ENCODE peak calls at places on chromosomes 1 and 21, in eight cellular contexts. J is heart left ventricle, K is cardiac septum, M is NAMALWA, A is NCI-H510A, D is activated T-cell treated with anti-CD3 and anti-CD28 coated beads for 4 hours, U is hypothalamus, G is MV-4-11. L is an unnamed sample.

GRCh38 chr1:111441573-111442192 is 7.4 kb downstream of the WDR77 start:
- DNase-seq in A (no peak), J (no peak), M (peak; percentile 75), K (no peak), D (peak; percentile 59), G (no peak), U (no peak), L (peak; percentile 43)

GRCh38 chr1:73593379-73593778 is 604.6 kb downstream of the LRRIQ3 start:
- DNase-seq in A (peak; percentile 11), M (peak; percentile 68), U (no peak), D (no peak), G (peak; percentile 84), K (no peak), J (no peak), L (peak; percentile 72)

GRCh38 chr1:231487019-231487418 is 41.5 kb upstream of the TSNAX start:
- DNase-seq in M (no peak), G (peak; percentile 25), D (no peak), U (no peak), J (no peak), K (no peak), A (no peak), L (no peak)

GRCh38 chr21:45158491-45159423 is 84.4 kb downstream of the ADARB1 start:
- DNase-seq in J (no peak), U (no peak), K (peak; percentile 19), M (peak; percentile 15), A (no peak), G (peak; percentile 46), D (no peak), L (no peak)

GRCh38 chr1:86696522-86696921 is 7.9 kb upstream of the SH3GLB1 start:
- DNase-seq in D (no peak), A (no peak), J (no peak), M (no peak), K (no peak), U (no peak), G (no peak), L (no peak)

GRCh38 chr21:43811262-43812105 is 22.1 kb downstream of the RRP1 start:
- DNase-seq in D (no peak), U (no peak), M (no peak), G (no peak), A (peak; percentile 35), K (no peak), J (no peak), L (no peak)

GRCh38 chr1:240104662-240105061 is 13.0 kb downstream of the FMN2 start:
- DNase-seq in A (no peak), M (no peak), K (no peak), D (no peak), G (no peak), U (no peak), J (no peak), L (no peak)

GRCh38 chr21:29293495-29293894 is 5.2 kb upstream of the BACH1 start:
- DNase-seq in A (no peak), K (no peak), D (no peak), U (no peak), J (no peak), G (peak; percentile 96), M (peak; percentile 88), L (no peak)

GRCh38 chr1:109790735-109791494 is 27.2 kb upstream of the EPS8L3 start:
- DNase-seq in K (peak; percentile 86), G (peak; percentile 97), D (peak; percentile 60), M (peak; percentile 69), U (peak; percentile 44), A (no peak), J (peak; percentile 68), L (no peak)

GRCh38 chr1:34190692-34191091 is 14.0 kb downstream of the C1orf94 start:
- DNase-seq in D (no peak), G (peak; percentile 98), A (no peak), U (no peak), M (no peak), J (no peak), K (no peak), L (no peak)

GRCh38 chr1:23718482-23718881 is 24.8 kb upstream of the ELOA start:
- DNase-seq in M (peak; percentile 48), D (no peak), A (peak; percentile 30), G (no peak), K (no peak), U (no peak), J (no peak), L (no peak)

L was measured in DMS153.